ENCODE peak calls at places on chromosomes 3 and 15, in four cellular contexts. Q is GM23338, E is HCT116, I is PC-9. X is an unnamed sample.

GRCh38 chr3:133469140-133469731 is 69.4 kb downstream of the BFSP2 start:
- DNase-seq in Q (no peak), E (no peak), I (no peak), X (no peak)

GRCh38 chr3:31862861-31863260 is 118.2 kb downstream of the OSBPL10 start:
- DNase-seq in Q (no peak), E (no peak), I (no peak), X (no peak)

GRCh38 chr3:71491141-71491752 is 92.3 kb downstream of the FOXP1 start:
- DNase-seq in Q (no peak), E (no peak), I (no peak), X (no peak)

GRCh38 chr3:64023861-64024223 is 548 bp upstream of the PSMD6 start:
- DNase-seq in Q (no peak), E (no peak), I (no peak), X (no peak)

GRCh38 chr3:42498791-42499477 is 3.5 kb upstream of the VIPR1 start:
- DNase-seq in Q (no peak), E (no peak), I (no peak), X (no peak)

GRCh38 chr3:59210260-59210659 is 160.4 kb upstream of the CFAP20DC start:
- DNase-seq in Q (no peak), E (no peak), I (no peak), X (no peak)

GRCh38 chr15:29815000-29815704 is 7.1 kb downstream of the TJP1 start:
- DNase-seq in Q (no peak), E (no peak), I (no peak), X (no peak)

GRCh38 chr15:98733098-98733497 is 84.8 kb downstream of the IGF1R start:
- DNase-seq in Q (no peak), E (no peak), I (no peak), X (no peak)

GRCh38 chr15:60395276-60396011 is 2.3 kb downstream of the ANXA2 start:
- DNase-seq in Q (no peak), E (no peak), I (no peak), X (no peak)

GRCh38 chr3:54357307-54357706 is 235.0 kb downstream of the CACNA2D3 start:
- DNase-seq in Q (no peak), E (no peak), I (no peak), X (no peak)

GRCh38 chr3:177665122-177665808 is 468.0 kb upstream of the TBL1XR1 start:
- DNase-seq in Q (no peak), E (no peak), I (no peak), X (no peak)

GRCh38 chr15:63381301-63382192 is at the start of gene CA12:
- DNase-seq in Q (peak), E (no peak), I (peak), X (no peak)

GRCh38 chr3:24832878-24833277 is 338.2 kb upstream of the THRB start:
- DNase-seq in Q (no peak), E (no peak), I (no peak), X (peak)

GRCh38 chr15:55518009-55518408 is 10.0 kb upstream of the DNAAF4 start:
- DNase-seq in Q (no peak), E (no peak), I (no peak), X (no peak)

GRCh38 chr3:149454746-149455145 is 19.8 kb upstream of the TM4SF4 start:
- DNase-seq in Q (no peak), E (no peak), I (no peak), X (no peak)

GRCh38 chr3:12960497-12960896 is 112.7 kb downstream of the IQSEC1 start:
- DNase-seq in Q (no peak), E (no peak), I (no peak), X (no peak)
- H3K27ac ChIP-seq in Q (no peak), E (no peak), I (no peak), X (no peak)

DNA sequence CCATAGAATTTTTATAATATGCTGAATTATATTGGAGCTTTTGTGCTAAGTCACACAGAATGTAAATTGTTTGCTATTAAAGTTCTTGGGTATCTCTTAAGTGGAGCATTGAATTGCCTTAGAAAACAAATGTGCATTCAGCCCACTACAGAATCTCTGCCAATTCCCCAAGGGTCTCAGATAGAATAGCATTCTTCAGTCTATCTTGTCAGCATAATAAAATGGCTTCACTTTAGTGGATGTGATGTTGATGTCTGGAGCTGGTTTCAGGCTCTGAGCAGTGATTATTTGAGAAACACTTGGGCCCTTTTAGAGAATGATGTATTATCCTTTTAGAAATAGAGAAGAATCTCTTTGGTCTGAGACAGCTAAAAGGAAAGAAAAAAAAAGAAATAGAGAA is 45.2 kb downstream of the LRCH3 start:
- DNase-seq in Q (no peak), E (no peak), I (no peak), X (no peak)
- H3K27ac ChIP-seq in Q (no peak), E (no peak), I (no peak), X (no peak)

DNA sequence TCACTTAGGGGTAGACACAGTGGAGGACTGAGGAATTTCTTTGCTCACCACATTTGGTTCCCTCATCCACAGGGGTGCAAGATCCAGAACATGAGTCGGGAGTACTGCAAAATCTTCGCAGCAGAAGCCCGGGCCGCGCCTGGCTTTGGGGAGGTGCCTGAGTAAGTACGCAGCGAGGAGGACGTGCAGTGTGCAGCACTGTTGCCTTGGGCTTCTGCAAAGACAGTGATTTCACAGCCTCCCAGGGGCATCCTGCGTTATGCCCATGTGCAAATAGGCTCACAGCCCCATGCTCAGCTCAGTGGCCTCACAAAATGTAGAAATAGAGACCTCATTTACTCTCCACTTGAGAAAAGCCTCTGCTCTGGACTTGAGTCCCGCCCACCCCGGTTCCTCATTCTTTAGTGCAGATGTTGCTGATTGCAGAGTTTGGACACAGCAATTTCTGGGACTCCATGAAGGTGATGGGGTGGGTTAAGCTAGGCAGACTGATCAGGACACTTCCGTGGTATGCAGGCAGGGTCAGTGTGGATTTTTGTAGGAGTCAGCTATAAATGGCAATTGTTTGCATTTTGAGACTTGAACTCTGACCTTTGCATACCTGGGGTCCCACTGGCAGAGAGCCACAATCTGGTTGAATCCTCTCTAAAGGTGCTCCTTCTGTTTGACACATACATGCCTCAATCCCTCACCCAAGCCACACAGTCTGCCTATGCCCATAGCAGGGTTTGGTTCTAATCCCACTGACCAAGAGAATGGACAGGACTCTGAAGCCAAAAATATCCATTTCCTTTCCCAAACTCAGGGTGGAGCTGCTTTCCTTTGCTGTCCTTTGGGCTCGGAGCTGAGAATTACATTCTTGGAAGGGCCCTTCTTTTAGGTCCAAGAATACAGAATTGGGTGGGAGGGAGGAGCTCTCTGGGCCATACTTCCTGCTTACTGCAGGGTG is 20.7 kb upstream of the SLC28A1 start:
- DNase-seq in Q (no peak), E (no peak), I (no peak), X (no peak)
- H3K27ac ChIP-seq in Q (no peak), E (no peak), I (no peak), X (no peak)

DNA sequence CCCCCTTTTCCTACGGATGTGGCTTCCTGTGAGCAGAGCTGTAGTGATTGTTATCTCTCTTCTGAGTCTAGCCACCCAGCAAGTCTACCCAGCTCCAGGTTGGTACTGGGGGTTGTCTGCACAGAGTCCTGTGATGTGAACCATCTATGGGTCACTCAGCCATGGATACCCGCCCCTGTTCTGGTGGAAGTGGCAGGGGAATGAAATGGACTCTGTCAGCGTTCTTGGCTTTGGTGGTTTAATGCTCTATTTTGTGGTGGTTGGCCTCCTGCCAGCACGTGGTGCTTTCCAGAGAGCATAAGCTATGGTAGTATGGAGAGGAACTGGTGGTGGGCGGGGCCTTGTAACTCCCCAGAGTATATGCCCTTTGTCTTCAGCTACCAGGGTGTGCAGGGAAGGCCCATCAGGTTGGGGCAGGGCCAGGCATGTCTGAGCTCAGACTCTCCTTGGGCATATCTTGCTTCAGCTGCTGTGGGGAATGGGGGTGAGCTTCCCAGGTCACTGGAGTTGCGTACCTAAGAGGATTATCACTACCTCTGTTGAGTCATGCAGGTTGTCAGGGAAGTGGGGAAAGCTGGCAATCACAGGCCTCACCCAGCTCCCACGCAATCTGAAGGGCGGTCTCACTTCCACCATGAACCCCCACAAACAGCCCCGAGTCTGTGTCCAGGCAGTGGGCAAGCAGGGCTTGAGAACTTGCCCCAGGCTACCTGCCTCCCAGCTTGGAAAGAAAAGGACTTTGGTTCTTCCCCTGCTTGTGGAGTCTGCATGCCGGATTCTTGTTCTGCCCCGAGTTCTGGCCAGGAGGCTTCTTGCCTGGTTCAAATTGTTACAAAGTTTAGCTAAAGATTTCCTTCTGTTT is 9.0 kb upstream of the ADGRG7 start:
- DNase-seq in Q (no peak), E (no peak), I (peak), X (peak)
- H3K27ac ChIP-seq in Q (no peak), E (no peak), I (no peak), X (peak)

DNA sequence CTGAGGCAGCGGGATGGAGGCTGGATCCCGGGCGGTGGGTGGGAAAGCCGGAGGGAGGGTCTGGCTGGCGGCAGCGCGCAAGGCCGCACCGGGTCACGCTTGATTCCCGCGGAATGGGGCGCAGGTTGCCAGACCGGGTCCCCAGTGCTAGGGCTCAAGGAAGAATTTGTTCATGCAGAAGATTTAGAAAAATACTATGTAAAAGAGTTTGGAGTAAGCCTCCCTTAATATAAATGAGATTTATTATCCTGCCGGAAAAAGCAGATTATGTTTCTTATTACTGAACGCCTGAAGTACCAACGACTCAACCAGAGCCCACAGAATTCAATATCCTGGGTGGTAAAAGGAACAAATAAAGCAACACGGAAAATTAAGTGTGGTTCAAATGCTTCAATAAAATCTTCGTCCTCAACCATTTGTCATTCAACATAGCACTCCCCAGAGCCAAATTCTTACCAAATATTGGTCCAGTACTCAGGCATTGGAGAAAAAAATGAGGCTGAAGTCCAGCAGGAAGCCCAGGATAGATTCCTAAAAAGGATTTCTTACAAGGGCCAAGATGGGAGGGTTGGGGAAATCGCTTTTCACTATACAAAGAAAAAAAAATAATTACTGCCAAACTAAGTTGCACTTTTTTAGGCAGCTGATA is 1.2 kb upstream of the ZBTB20 start:
- DNase-seq in Q (no peak), E (no peak), I (no peak), X (no peak)
- H3K27ac ChIP-seq in Q (peak), E (peak), I (peak), X (peak)

DNA sequence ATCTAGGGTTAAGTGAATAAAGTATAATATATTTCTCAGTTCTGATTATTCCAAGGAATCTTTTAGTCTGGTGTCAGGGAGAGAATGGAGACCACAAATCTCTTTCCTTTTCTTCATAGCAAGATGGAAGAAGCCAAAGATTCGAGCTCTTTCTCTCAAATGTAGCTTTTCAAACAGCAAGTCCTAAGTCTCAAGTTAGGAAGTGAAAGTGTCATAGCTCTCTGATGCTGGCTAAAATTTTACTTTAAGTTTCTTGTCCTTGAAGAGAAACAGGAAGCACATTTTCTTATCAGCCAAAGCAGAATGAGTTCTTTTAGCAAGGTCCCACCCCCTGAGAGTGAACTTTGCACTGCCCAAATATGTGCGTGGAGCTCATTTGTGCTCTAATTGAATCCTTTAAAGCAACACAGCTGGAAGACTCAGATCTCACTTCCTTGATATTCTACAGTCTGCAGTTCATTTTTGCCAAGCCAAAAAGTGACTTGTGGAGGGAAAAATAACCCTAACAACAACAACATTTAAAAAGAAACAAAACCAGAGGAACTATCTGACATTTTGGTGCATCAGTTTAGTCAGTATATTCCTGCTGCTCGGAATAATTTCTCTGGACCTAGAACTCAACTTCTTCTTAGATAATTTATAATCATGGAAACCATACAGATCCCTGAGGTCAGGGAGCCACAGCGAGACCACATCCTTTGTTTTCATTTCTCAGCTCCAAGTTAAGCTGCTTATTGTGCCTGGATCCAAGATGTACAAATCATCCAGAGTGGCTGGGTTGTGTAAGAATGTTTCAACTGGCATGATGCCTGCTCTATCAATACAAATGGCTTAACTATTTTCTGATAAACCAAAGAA is 238.7 kb upstream of the P2RY1 start:
- DNase-seq in Q (no peak), E (no peak), I (no peak), X (no peak)
- H3K27ac ChIP-seq in Q (no peak), E (no peak), I (no peak), X (no peak)

DNA sequence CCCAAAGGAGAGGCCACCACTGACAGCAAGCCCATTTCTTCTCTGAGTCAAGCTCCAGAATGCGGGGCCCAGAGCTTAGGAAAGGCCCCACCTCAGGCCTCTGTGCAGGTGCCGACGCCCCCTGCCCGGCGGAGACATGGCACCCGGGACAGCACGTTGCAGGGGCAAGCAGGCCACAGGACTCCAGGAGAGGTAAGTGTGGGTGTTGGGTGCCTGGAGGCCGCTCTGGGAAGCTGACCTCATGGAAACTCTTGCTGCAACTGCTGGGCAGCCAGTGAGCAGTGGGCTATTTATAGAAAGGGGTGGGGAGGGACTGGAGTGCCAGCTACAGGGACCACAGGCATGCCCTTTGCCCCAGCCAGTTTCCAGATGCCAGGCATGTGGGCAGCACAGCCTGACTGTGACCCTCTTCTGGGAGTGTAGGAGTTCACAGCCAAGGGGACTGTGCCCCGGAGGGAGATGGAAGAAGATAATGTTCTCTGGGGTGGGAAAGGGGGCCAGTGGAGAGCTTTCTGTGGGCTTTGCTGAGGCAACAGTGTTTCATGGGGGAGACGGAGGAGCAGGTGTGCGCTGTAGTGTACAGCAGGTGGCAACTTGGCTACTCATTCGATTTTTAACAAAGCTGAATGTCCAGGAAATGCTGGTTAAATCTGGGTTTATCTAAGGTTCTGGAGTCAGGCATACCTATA is 23.7 kb downstream of the ALPK3 start:
- DNase-seq in Q (no peak), E (peak), I (peak), X (no peak)
- H3K27ac ChIP-seq in Q (no peak), E (peak), I (peak), X (no peak)

GRCh38 chr15:42374810-42375209 is 15.5 kb downstream of the CAPN3 start:
- DNase-seq in Q (no peak), E (no peak), I (no peak), X (no peak)
- H3K27ac ChIP-seq in Q (no peak), E (no peak), I (no peak), X (no peak)

GRCh38 chr15:40902605-40903561 is 8.6 kb downstream of the VPS18 start:
- DNase-seq in Q (no peak), E (no peak), I (no peak), X (no peak)
- H3K27ac ChIP-seq in Q (no peak), E (no peak), I (no peak), X (peak)

X was measured in epithelial cell of prostate.